ENCODE peak calls at places on chromosomes 1 and 21, in four cellular contexts. A is body of pancreas, O is GM12891, R is uterus. V is an unnamed sample.

GRCh38 chr1:19416919-19417441 is 68.4 kb downstream of the CAPZB start:
- DNase-seq in O (no peak), R (no peak), A (no peak), V (no peak)

GRCh38 chr1:23791434-23792047 is 596 bp downstream of the LYPLA2 start:
- DNase-seq in O (peak), R (no peak), A (no peak), V (no peak)

GRCh38 chr1:37755290-37755689 is 9.6 kb downstream of the EPHA10 start:
- DNase-seq in O (no peak), R (no peak), A (no peak), V (peak)

GRCh38 chr1:54301494-54301893 is 101.5 kb downstream of the MRPL37 start:
- DNase-seq in A (no peak), R (no peak), O (no peak), V (no peak)

GRCh38 chr21:32043458-32043857 is 170.6 kb downstream of the HUNK start:
- DNase-seq in R (no peak), A (no peak), O (no peak), V (no peak)

GRCh38 chr1:241323510-241323909 is 33.5 kb downstream of the RGS7 start:
- DNase-seq in R (no peak), A (peak), O (no peak), V (peak)

GRCh38 chr1:207073906-207074820 is 14.5 kb upstream of the C4BPB start:
- DNase-seq in O (no peak), R (no peak), A (no peak), V (no peak)

GRCh38 chr1:32014937-32015363 is 1.3 kb downstream of the KHDRBS1 start:
- DNase-seq in O (no peak), A (no peak), R (no peak), V (no peak)

GRCh38 chr1:85313888-85314696 is 37.7 kb upstream of the BCL10 start:
- DNase-seq in A (peak), R (no peak), O (no peak), V (no peak)

GRCh38 chr1:31984419-31985347 is 29.0 kb upstream of the KHDRBS1 start:
- DNase-seq in R (no peak), O (no peak), A (no peak), V (no peak)

GRCh38 chr1:225848044-225848955 is 33.9 kb downstream of the TMEM63A start:
- DNase-seq in O (peak), A (no peak), R (no peak), V (no peak)

GRCh38 chr1:86924324-86924960 is 10.0 kb downstream of the HS2ST1 start:
- DNase-seq in A (no peak), O (no peak), R (no peak), V (no peak)

GRCh38 chr1:61284933-61285332 is 202.6 kb downstream of the NFIA start:
- DNase-seq in A (no peak), O (no peak), R (no peak), V (no peak)

GRCh38 chr1:203189951-203190352 is 3.4 kb upstream of the CHI3L1 start:
- DNase-seq in A (no peak), O (no peak), R (no peak), V (no peak)

GRCh38 chr1:246947255-246947654 is 15.5 kb upstream of the AHCTF1 start:
- DNase-seq in A (peak), O (no peak), R (peak), V (no peak)

GRCh38 chr1:21864730-21865129 is 52.7 kb downstream of the LDLRAD2 start:
- DNase-seq in A (no peak), O (no peak), R (no peak), V (no peak)

GRCh38 chr1:224192082-224192786 is 9.2 kb downstream of the DEGS1 start:
- DNase-seq in O (no peak), A (no peak), R (no peak), V (no peak)

GRCh38 chr21:44089001-44089911 is 17.9 kb upstream of the PWP2 start:
- DNase-seq in A (peak), O (no peak), R (no peak), V (no peak)

GRCh38 chr1:224784606-224785328 is 144.7 kb upstream of the DNAH14 start:
- DNase-seq in O (no peak), R (no peak), A (no peak), V (peak)

GRCh38 chr1:17351598-17352324 is 20.2 kb upstream of the PADI6 start:
- DNase-seq in A (no peak), R (no peak), O (no peak), V (no peak)

GRCh38 chr21:41581592-41582228 is 73.8 kb upstream of the TMPRSS2 start:
- DNase-seq in A (no peak), R (no peak), O (no peak), V (no peak)

GRCh38 chr1:23722652-23723051 is 20.6 kb upstream of the ELOA start:
- DNase-seq in R (no peak), O (no peak), A (no peak), V (no peak)

GRCh38 chr1:109198043-109198695 is 15.5 kb upstream of the SARS1 start:
- DNase-seq in O (no peak), R (peak), A (peak), V (peak)

GRCh38 chr1:118963456-118964430 is 24.4 kb downstream of the TBX15 start:
- DNase-seq in O (no peak), A (no peak), R (no peak), V (no peak)

GRCh38 chr1:43973981-43974442 is 748 bp upstream of the ATP6V0B start:
- DNase-seq in R (no peak), O (no peak), A (no peak), V (no peak)

GRCh38 chr1:17033481-17033880 is 20.4 kb downstream of the SDHB start:
- DNase-seq in A (no peak), R (no peak), O (no peak), V (no peak)

GRCh38 chr21:43369124-43369523 is 57.8 kb downstream of the SIK1 start:
- DNase-seq in A (peak), O (no peak), R (no peak), V (no peak)

GRCh38 chr1:218346391-218347204 is 1.5 kb downstream of the TGFB2 start:
- DNase-seq in A (no peak), R (peak), O (no peak), V (no peak)

GRCh38 chr1:8389962-8390535 is 72.1 kb downstream of the SLC45A1 start:
- DNase-seq in A (no peak), O (no peak), R (no peak), V (no peak)
- TF ChIP-seq POLR2A in A (no peak), O (no peak), R (no peak), V (no peak)

GRCh38 chr1:161195171-161195570 is 3.7 kb downstream of the ADAMTS4 start:
- DNase-seq in O (no peak), A (no peak), R (no peak), V (no peak)
- TF ChIP-seq POLR2A in O (no peak), A (no peak), R (no peak), V (no peak)

GRCh38 chr21:34202553-34203332 is 129.4 kb downstream of the MRPS6 start:
- DNase-seq in A (peak), R (peak), O (no peak), V (no peak)

GRCh38 chr21:34205811-34206635 is 132.6 kb downstream of the MRPS6 start:
- DNase-seq in R (no peak), O (no peak), A (no peak), V (no peak)

GRCh38 chr21:34204021-34204420 is 130.6 kb downstream of the MRPS6 start:
- DNase-seq in R (no peak), A (no peak), O (no peak), V (no peak)

GRCh38 chr21:34201441-34201838 is 128.1 kb downstream of the MRPS6 start:
- DNase-seq in O (no peak), A (no peak), R (no peak), V (no peak)

GRCh38 chr21:34204481-34205439 is 131.4 kb downstream of the MRPS6 start:
- DNase-seq in A (no peak), O (no peak), R (no peak), V (no peak)
- TF ChIP-seq POLR2A in A (no peak), O (no peak), R (no peak), V (no peak)

DNA sequence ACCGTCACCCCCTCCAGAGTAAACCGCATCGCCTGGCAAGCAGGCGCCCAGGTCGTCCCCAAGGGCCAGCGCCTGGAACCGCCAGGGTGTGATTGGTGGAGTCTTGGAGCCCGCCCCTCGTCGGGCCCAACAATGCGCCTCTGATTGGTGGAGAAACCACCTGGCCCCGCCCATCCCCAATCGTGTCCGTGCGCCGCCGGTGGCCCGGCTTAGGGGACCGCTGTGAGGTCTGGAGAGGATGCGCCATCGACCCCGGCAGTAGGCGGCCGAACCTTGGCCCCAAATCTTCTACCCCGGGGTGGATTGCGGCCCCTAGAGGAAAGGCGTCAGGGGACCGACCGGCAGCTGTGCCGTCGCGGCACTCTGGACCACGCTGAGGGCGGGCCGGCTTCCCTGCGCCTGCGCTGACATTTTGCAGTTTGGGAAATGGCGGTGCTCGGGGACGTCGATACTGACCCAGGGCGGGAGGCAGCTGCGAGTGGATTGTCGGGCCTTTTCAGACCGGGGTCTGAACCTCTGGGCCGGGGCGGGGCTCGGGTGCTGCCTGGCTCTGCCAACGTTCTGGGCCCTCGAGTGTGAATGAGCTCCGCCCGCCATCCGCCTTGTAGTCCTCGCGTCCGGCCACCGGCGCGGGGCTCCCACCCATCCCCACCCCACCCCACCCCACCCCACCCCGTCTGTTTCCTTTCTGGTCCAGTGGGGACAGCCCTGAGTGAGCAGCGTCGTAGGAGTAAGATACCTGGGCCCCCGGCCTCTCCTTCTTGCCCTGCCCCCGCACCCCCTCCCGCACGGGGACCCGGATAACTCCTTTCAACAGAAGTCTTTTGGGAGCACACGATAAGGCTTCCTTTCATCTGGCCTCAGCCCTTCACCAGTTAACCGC is 34.2 kb downstream of the SLC2A1 start:
- DNase-seq in A (peak), R (peak), O (peak), V (no peak)
- TF ChIP-seq POLR2A in A (peak), R (peak), O (peak), V (peak)